ENCODE peak calls at places on chromosomes 13 and 19, in nine cellular contexts. N, U, X, V, R, S, F, C and Z are unnamed samples.

GRCh38 chr13:86714495-86714894 is 915.3 kb upstream of the SLITRK6 start:
- DNase-seq in N (no peak), U (no peak), X (no peak), V (no peak), R (no peak), S (no peak), F (no peak), C (no peak), Z (no peak)

GRCh38 chr19:49468746-49469447 is 5.1 kb upstream of the FLT3LG start:
- DNase-seq in N (no peak), U (peak; percentile 18), X (peak; percentile 97), V (peak; percentile 92), R (no peak), S (peak; percentile 46), F (peak; percentile 77), C (peak; percentile 89), Z (peak; percentile 55)

GRCh38 chr19:27671876-27672275 is 1541.1 kb downstream of the UQCRFS1 start:
- DNase-seq in N (no peak), U (no peak), X (peak; percentile 48), V (no peak), R (no peak), S (no peak), F (no peak), C (no peak), Z (no peak)

GRCh38 chr13:46852168-46852567 is 44.7 kb downstream of the HTR2A start:
- DNase-seq in N (no peak), U (no peak), X (no peak), V (no peak), R (no peak), S (no peak), F (no peak), C (peak; percentile 75), Z (no peak)

GRCh38 chr13:31122544-31123260 is 39.0 kb downstream of the HSPH1 start:
- DNase-seq in N (no peak), U (no peak), X (no peak), V (no peak), R (no peak), S (no peak), F (no peak), C (no peak), Z (no peak)

GRCh38 chr13:80050252-80050651 is 290.7 kb downstream of the SPRY2 start:
- DNase-seq in N (no peak), U (no peak), X (no peak), V (no peak), R (no peak), S (peak; percentile 62), F (no peak), C (no peak), Z (no peak)

GRCh38 chr19:51882518-51882917 is 5.2 kb downstream of the ZNF577 start:
- DNase-seq in N (no peak), U (no peak), X (no peak), V (no peak), R (no peak), S (no peak), F (no peak), C (no peak), Z (no peak)

GRCh38 chr19:16654621-16655020 is 5.3 kb downstream of the SMIM7 start:
- DNase-seq in N (no peak), U (no peak), X (no peak), V (no peak), R (no peak), S (no peak), F (no peak), C (no peak), Z (no peak)

GRCh38 chr13:33207616-33207964 is 78.0 kb downstream of the STARD13 start:
- DNase-seq in N (no peak), U (peak; percentile 16), X (no peak), V (peak; percentile 51), R (no peak), S (peak; percentile 80), F (no peak), C (no peak), Z (no peak)

GRCh38 chr13:46334008-46334407 is 53.0 kb downstream of the RUBCNL start:
- DNase-seq in N (no peak), U (no peak), X (no peak), V (no peak), R (no peak), S (no peak), F (no peak), C (no peak), Z (no peak)

GRCh38 chr19:18229474-18229873 is 3.2 kb upstream of the PDE4C start:
- DNase-seq in N (no peak), U (no peak), X (no peak), V (no peak), R (no peak), S (no peak), F (no peak), C (no peak), Z (no peak)

GRCh38 chr13:28022848-28023518 is 34.5 kb upstream of the URAD start:
- DNase-seq in N (no peak), U (peak; percentile 50), X (no peak), V (no peak), R (no peak), S (peak; percentile 7), F (no peak), C (no peak), Z (peak; percentile 56)

GRCh38 chr19:1576242-1577089 is 8.3 kb upstream of the MEX3D start:
- DNase-seq in N (no peak), U (no peak), X (no peak), V (no peak), R (no peak), S (no peak), F (no peak), C (no peak), Z (no peak)

GRCh38 chr19:1580382-1580781 is 12.3 kb upstream of the MEX3D start:
- DNase-seq in N (no peak), U (no peak), X (no peak), V (no peak), R (no peak), S (no peak), F (no peak), C (no peak), Z (no peak)

GRCh38 chr19:1577090-1577928 is 9.2 kb upstream of the MEX3D start:
- DNase-seq in N (no peak), U (peak; percentile 37), X (no peak), V (peak; percentile 28), R (no peak), S (no peak), F (no peak), C (no peak), Z (no peak)

GRCh38 chr19:1579222-1579621 is 11.1 kb upstream of the MEX3D start:
- DNase-seq in N (no peak), U (no peak), X (no peak), V (no peak), R (no peak), S (no peak), F (no peak), C (no peak), Z (no peak)

GRCh38 chr19:1577929-1578618 is 9.9 kb upstream of the MEX3D start:
- DNase-seq in N (no peak), U (no peak), X (no peak), V (no peak), R (no peak), S (no peak), F (no peak), C (no peak), Z (no peak)
- H3K4me3 ChIP-seq in N (no peak overlapping the region), U (no peak overlapping the region), X (no peak overlapping the region), V (no peak overlapping the region), R (no peak overlapping the region), S (no peak overlapping the region), F (no peak overlapping the region), C (no peak overlapping the region), Z (no peak overlapping the region)

GRCh38 chr13:47904891-47905290 is 96.2 kb downstream of the SUCLA2 start:
- DNase-seq in N (no peak), U (no peak), X (no peak), V (no peak), R (no peak), S (no peak), F (no peak), C (no peak), Z (no peak)

GRCh38 chr13:47903836-47904235 is 97.2 kb downstream of the SUCLA2 start:
- DNase-seq in N (no peak), U (no peak), X (no peak), V (no peak), R (peak; percentile 41), S (peak; percentile 48), F (peak; percentile 26), C (no peak), Z (no peak)

GRCh38 chr13:47908200-47908902 is 92.7 kb downstream of the SUCLA2 start:
- DNase-seq in N (no peak), U (no peak), X (no peak), V (no peak), R (peak; percentile 82), S (peak; percentile 60), F (peak; percentile 73), C (no peak), Z (peak; percentile 48)

GRCh38 chr13:47901451-47901850 is 99.6 kb downstream of the SUCLA2 start:
- DNase-seq in N (no peak), U (no peak), X (no peak), V (no peak), R (peak; percentile 86), S (peak; percentile 85), F (no peak), C (no peak), Z (no peak)

GRCh38 chr13:47904239-47904638 is 96.8 kb downstream of the SUCLA2 start:
- DNase-seq in N (no peak), U (no peak), X (no peak), V (no peak), R (no peak), S (no peak), F (peak; percentile 13), C (no peak), Z (no peak)
- H3K4me3 ChIP-seq in N (peak overlapping the region; percentile 36), U (no peak overlapping the region), X (peak overlapping the region; percentile 12), V (peak overlapping the region; percentile 38), R (no peak overlapping the region), S (no peak overlapping the region), F (peak overlapping the region; percentile 62), C (no peak overlapping the region), Z (no peak overlapping the region)

DNA sequence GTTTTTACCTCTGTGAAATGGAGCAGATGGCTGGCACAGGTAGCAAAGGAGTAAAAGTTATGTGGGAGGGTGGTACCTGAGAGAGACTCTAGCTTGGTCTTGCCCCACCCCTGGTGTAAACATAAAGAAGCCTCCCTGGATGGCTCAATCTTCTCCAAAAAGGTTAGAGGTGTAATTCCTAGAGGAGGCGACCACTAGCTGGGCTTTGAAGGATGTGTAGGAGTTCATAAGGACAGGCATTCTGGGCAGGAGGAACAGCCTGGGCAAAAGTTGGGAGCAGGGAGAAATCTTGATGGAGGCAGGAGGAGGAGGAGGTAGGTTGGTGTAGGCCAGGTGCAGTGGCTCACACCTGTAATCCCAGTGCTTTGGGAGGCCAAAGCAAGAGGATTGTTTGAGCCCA is 7.8 kb upstream of the ICAM4 start:
- DNase-seq in N (no peak), U (no peak), X (no peak), V (no peak), R (no peak), S (no peak), F (no peak), C (no peak), Z (no peak)
- H3K4me3 ChIP-seq in N (no peak overlapping the region), U (no peak overlapping the region), X (no peak overlapping the region), V (no peak overlapping the region), R (no peak overlapping the region), S (no peak overlapping the region), F (no peak overlapping the region), C (no peak overlapping the region), Z (no peak overlapping the region)

DNA sequence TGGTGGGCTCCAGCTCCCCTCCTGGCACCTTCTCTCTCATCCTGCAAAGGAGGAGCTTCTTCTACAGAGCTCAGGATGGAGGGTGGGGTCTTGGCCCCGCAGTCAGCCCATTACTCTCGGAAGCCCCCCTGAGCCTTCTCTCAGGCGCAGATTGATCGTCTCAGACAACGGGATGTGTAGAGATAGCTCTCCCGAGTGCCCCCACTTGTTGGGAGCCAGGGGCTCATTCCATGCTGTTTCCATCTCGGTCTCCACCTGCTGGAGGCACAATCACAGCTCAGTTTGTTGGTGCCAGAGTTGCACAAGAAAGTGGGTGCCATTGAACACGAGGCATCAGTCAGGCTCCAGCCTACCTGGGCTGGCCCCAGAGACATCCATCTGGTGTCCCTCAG is 3.6 kb upstream of the ZNF135 start:
- DNase-seq in N (no peak), U (no peak), X (no peak), V (no peak), R (no peak), S (no peak), F (no peak), C (no peak), Z (no peak)
- H3K4me3 ChIP-seq in N (peak overlapping the region; percentile 35), U (no peak overlapping the region), X (peak overlapping the region; percentile 50), V (peak overlapping the region; percentile 47), R (no peak overlapping the region), S (no peak overlapping the region), F (no peak overlapping the region), C (peak overlapping the region; percentile 15), Z (no peak overlapping the region)